ENCODE peak calls at places on chromosomes 1 and 21, in ten cellular contexts. D is activated CD4-positive, alpha-beta T cell treated with anti-CD3 and anti-CD28 coated beads, Interleukin-2, amount 50 U/mL, for 48 hours; A is posterior cingulate gyrus; W is brain microvascular endothelial cell; L is SJSA1; J is astrocyte of the spinal cord; T is activated effector memory CD4-positive, alpha-beta T cell treated with anti-CD3 and anti-CD28 coated beads, Interleukin-2, amount 50 U/mL, for 16 hours; P is A172; V is NCI-H146; R is GM12865. B is an unnamed sample.

GRCh38 chr1:189899686-189900495 is 577.8 kb downstream of the BRINP3 start:
- DNase-seq in D (no peak), A (no peak), W (no peak), L (no peak), J (no peak), T (no peak), P (no peak), V (peak; percentile 96), R (no peak), B (no peak)

GRCh38 chr1:55001311-55001710 is 2.6 kb downstream of the BSND start:
- DNase-seq in D (no peak), A (no peak), W (no peak), L (no peak), J (no peak), T (no peak), P (no peak), V (no peak), R (no peak), B (no peak)

GRCh38 chr1:161503394-161503748 is 1.9 kb upstream of the FCGR2A start:
- DNase-seq in D (no peak), A (no peak), W (no peak), L (no peak), J (no peak), T (no peak), P (no peak), V (no peak), R (no peak), B (no peak)

GRCh38 chr1:23403735-23404486 is 20.6 kb downstream of the TCEA3 start:
- DNase-seq in D (peak; percentile 94), A (peak; percentile 85), W (peak; percentile 83), L (peak; percentile 96), J (peak; percentile 94), T (peak; percentile 93), P (peak; percentile 91), V (peak; percentile 87), R (peak; percentile 85), B (peak; percentile 97)

GRCh38 chr1:211654838-211655787 is 20.3 kb downstream of the NEK2 start:
- DNase-seq in D (peak; percentile 91), A (peak; percentile 88), W (peak; percentile 86), L (peak; percentile 69), J (peak; percentile 85), T (peak; percentile 92), P (peak; percentile 90), V (peak; percentile 81), R (peak; percentile 90), B (peak; percentile 84)

GRCh38 chr1:23343246-23344110 is 606 bp downstream of the HNRNPR start:
- DNase-seq in D (peak; percentile 74), A (no peak), W (peak; percentile 73), L (peak; percentile 70), J (peak; percentile 70), T (peak; percentile 83), P (peak; percentile 51), V (peak; percentile 36), R (peak; percentile 55), B (peak; percentile 49)

GRCh38 chr1:905071-905749 is 18.5 kb upstream of the SAMD11 start:
- DNase-seq in D (peak; percentile 26), A (no peak), W (no peak), L (no peak), J (no peak), T (peak; percentile 69), P (no peak), V (no peak), R (peak; percentile 80), B (no peak)

GRCh38 chr1:172928412-172928811 is 122.3 kb downstream of the TNFSF18 start:
- DNase-seq in D (no peak), A (no peak), W (peak; percentile 85), L (no peak), J (peak; percentile 76), T (no peak), P (no peak), V (no peak), R (no peak), B (peak; percentile 56)

GRCh38 chr1:223645903-223646302 is 19.6 kb downstream of the CAPN8 start:
- DNase-seq in D (no peak), A (no peak), W (no peak), L (no peak), J (no peak), T (no peak), P (no peak), V (peak; percentile 9), R (no peak), B (no peak)

GRCh38 chr1:197619008-197619640 is 156.2 kb downstream of the DENND1B start:
- DNase-seq in D (no peak), A (no peak), W (no peak), L (no peak), J (peak; percentile 45), T (no peak), P (peak; percentile 30), V (no peak), R (no peak), B (no peak)

GRCh38 chr1:13775446-13775845 is 75.5 kb downstream of the PRDM2 start:
- DNase-seq in D (no peak), A (no peak), W (no peak), L (no peak), J (no peak), T (no peak), P (no peak), V (no peak), R (no peak), B (no peak)

GRCh38 chr21:25518491-25518911 is 88.8 kb downstream of the MRPL39 start:
- DNase-seq in D (no peak), A (no peak), W (no peak), L (no peak), J (no peak), T (no peak), P (no peak), V (no peak), R (no peak), B (no peak)

GRCh38 chr1:180158149-180159147 is 3.8 kb downstream of the QSOX1 start:
- DNase-seq in D (no peak), A (no peak), W (no peak), L (no peak), J (no peak), T (no peak), P (no peak), V (peak; percentile 36), R (no peak), B (no peak)

GRCh38 chr1:45016767-45017166 is 4.7 kb downstream of the UROD start:
- DNase-seq in D (no peak), A (no peak), W (no peak), L (no peak), J (no peak), T (no peak), P (no peak), V (no peak), R (no peak), B (no peak)

GRCh38 chr1:81118550-81118949 is 682.2 kb upstream of the ADGRL2 start:
- DNase-seq in D (no peak), A (no peak), W (no peak), L (no peak), J (no peak), T (no peak), P (peak; percentile 15), V (no peak), R (no peak), B (no peak)

GRCh38 chr1:228903573-228904122 is 168.4 kb downstream of the RHOU start:
- DNase-seq in D (no peak), A (no peak), W (peak; percentile 14), L (no peak), J (peak; percentile 22), T (no peak), P (no peak), V (no peak), R (no peak), B (peak; percentile 15)

GRCh38 chr1:203055166-203055799 is 29.0 kb downstream of the PPFIA4 start:
- DNase-seq in D (no peak), A (no peak), W (no peak), L (no peak), J (no peak), T (no peak), P (no peak), V (no peak), R (no peak), B (no peak)

GRCh38 chr1:177210071-177210470 is 39.3 kb downstream of the BRINP2 start:
- DNase-seq in D (no peak), A (no peak), W (no peak), L (no peak), J (no peak), T (no peak), P (no peak), V (no peak), R (no peak), B (no peak)

GRCh38 chr1:44012941-44013609 is 18.2 kb downstream of the SLC6A9 start:
- DNase-seq in D (no peak), A (peak; percentile 46), W (no peak), L (no peak), J (no peak), T (no peak), P (no peak), V (no peak), R (no peak), B (no peak)

GRCh38 chr1:225937048-225937968 is 3.7 kb downstream of the LEFTY2 start:
- DNase-seq in D (no peak), A (no peak), W (no peak), L (no peak), J (no peak), T (no peak), P (no peak), V (no peak), R (no peak), B (no peak)

GRCh38 chr1:234969630-234970370 is 158.8 kb downstream of the TOMM20 start:
- DNase-seq in D (no peak), A (peak; percentile 83), W (peak; percentile 73), L (no peak), J (peak; percentile 93), T (no peak), P (peak; percentile 60), V (peak; percentile 91), R (no peak), B (peak; percentile 88)

GRCh38 chr1:77175230-77175844 is 43.9 kb downstream of the PIGK start:
- DNase-seq in D (peak; percentile 5), A (no peak), W (no peak), L (no peak), J (peak; percentile 37), T (no peak), P (peak; percentile 3), V (no peak), R (no peak), B (peak; percentile 15)

GRCh38 chr1:10980841-10981727 is 31.4 kb upstream of the TARDBP start:
- DNase-seq in D (no peak), A (peak; percentile 82), W (no peak), L (no peak), J (no peak), T (no peak), P (no peak), V (no peak), R (no peak), B (peak; percentile 55)

GRCh38 chr1:198662821-198663220 is 24.0 kb downstream of the PTPRC start:
- DNase-seq in D (no peak), A (no peak), W (no peak), L (no peak), J (no peak), T (no peak), P (no peak), V (no peak), R (no peak), B (no peak)

GRCh38 chr1:20717452-20718342 is at the start of gene KIF17:
- DNase-seq in D (peak; percentile 64), A (peak; percentile 73), W (peak; percentile 56), L (peak; percentile 48), J (peak; percentile 69), T (peak; percentile 89), P (no peak), V (peak; percentile 60), R (peak; percentile 65), B (peak; percentile 74)

GRCh38 chr1:39609618-39610331 is 29.7 kb downstream of the HEYL start:
- DNase-seq in D (peak; percentile 90), A (peak; percentile 32), W (no peak), L (no peak), J (peak; percentile 19), T (peak; percentile 93), P (no peak), V (peak; percentile 50), R (peak; percentile 70), B (peak; percentile 34)

GRCh38 chr1:85343612-85344255 is 67.3 kb upstream of the BCL10 start:
- DNase-seq in D (no peak), A (no peak), W (no peak), L (peak; percentile 84), J (peak; percentile 90), T (no peak), P (peak; percentile 81), V (no peak), R (no peak), B (no peak)

GRCh38 chr1:223846668-223847007 is 891 bp upstream of the TP53BP2 start:
- DNase-seq in D (peak; percentile 41), A (peak; percentile 48), W (no peak), L (no peak), J (no peak), T (no peak), P (peak; percentile 41), V (peak; percentile 33), R (no peak), B (peak; percentile 52)